ENCODE peak calls at places on chromosomes 11 and 22, in five cellular contexts. One of them, this sample, is unnamed.

GRCh38 chr22:42353883-42354727 is 78.1 kb downstream of the NFAM1 start:
- DNase-seq in activated CD4-positive, alpha-beta T cell treated with anti-CD3 and anti-CD28 coated beads, Interleukin-2, amount 50 U/mL, for 24 hours: no peak
- DNase-seq in stimulated activated CD4-positive, alpha-beta T cell treated with anti-CD3 and anti-CD28 coated beads, TNF-alpha, amount 100 ng/mL, for 1 hour: no peak
- DNase-seq in kidney: no peak
- DNase-seq in lung: no peak
- DNase-seq in this sample: no peak

GRCh38 chr11:15893080-15893492 is 463.3 kb downstream of the SOX6 start:
- DNase-seq in activated CD4-positive, alpha-beta T cell treated with anti-CD3 and anti-CD28 coated beads, Interleukin-2, amount 50 U/mL, for 24 hours: no peak
- DNase-seq in stimulated activated CD4-positive, alpha-beta T cell treated with anti-CD3 and anti-CD28 coated beads, TNF-alpha, amount 100 ng/mL, for 1 hour: no peak
- DNase-seq in kidney: no peak
- DNase-seq in lung: no peak
- DNase-seq in this sample: no peak

GRCh38 chr22:22357024-22357868 is 112.7 kb downstream of the VPREB1 start:
- DNase-seq in activated CD4-positive, alpha-beta T cell treated with anti-CD3 and anti-CD28 coated beads, Interleukin-2, amount 50 U/mL, for 24 hours: peak
- DNase-seq in stimulated activated CD4-positive, alpha-beta T cell treated with anti-CD3 and anti-CD28 coated beads, TNF-alpha, amount 100 ng/mL, for 1 hour: peak
- DNase-seq in kidney: peak
- DNase-seq in lung: peak
- DNase-seq in this sample: peak

GRCh38 chr11:75342231-75342918 is 9.1 kb downstream of the ARRB1 start:
- DNase-seq in activated CD4-positive, alpha-beta T cell treated with anti-CD3 and anti-CD28 coated beads, Interleukin-2, amount 50 U/mL, for 24 hours: no peak
- DNase-seq in stimulated activated CD4-positive, alpha-beta T cell treated with anti-CD3 and anti-CD28 coated beads, TNF-alpha, amount 100 ng/mL, for 1 hour: no peak
- DNase-seq in kidney: peak
- DNase-seq in lung: no peak
- DNase-seq in this sample: no peak

GRCh38 chr11:117717485-117718314 is 79.3 kb downstream of the DSCAML1 start:
- DNase-seq in activated CD4-positive, alpha-beta T cell treated with anti-CD3 and anti-CD28 coated beads, Interleukin-2, amount 50 U/mL, for 24 hours: no peak
- DNase-seq in stimulated activated CD4-positive, alpha-beta T cell treated with anti-CD3 and anti-CD28 coated beads, TNF-alpha, amount 100 ng/mL, for 1 hour: no peak
- DNase-seq in kidney: peak
- DNase-seq in lung: peak
- DNase-seq in this sample: no peak

GRCh38 chr11:65696802-65697552 is 15.1 kb upstream of the KAT5 start:
- DNase-seq in activated CD4-positive, alpha-beta T cell treated with anti-CD3 and anti-CD28 coated beads, Interleukin-2, amount 50 U/mL, for 24 hours: no peak
- DNase-seq in stimulated activated CD4-positive, alpha-beta T cell treated with anti-CD3 and anti-CD28 coated beads, TNF-alpha, amount 100 ng/mL, for 1 hour: no peak
- DNase-seq in kidney: no peak
- DNase-seq in lung: no peak
- DNase-seq in this sample: no peak

GRCh38 chr11:77884186-77884828 is 63.4 kb downstream of the AAMDC start:
- DNase-seq in activated CD4-positive, alpha-beta T cell treated with anti-CD3 and anti-CD28 coated beads, Interleukin-2, amount 50 U/mL, for 24 hours: no peak
- DNase-seq in stimulated activated CD4-positive, alpha-beta T cell treated with anti-CD3 and anti-CD28 coated beads, TNF-alpha, amount 100 ng/mL, for 1 hour: no peak
- DNase-seq in kidney: no peak
- DNase-seq in lung: no peak
- DNase-seq in this sample: no peak

GRCh38 chr11:106295974-106296373 is 218.5 kb downstream of the AASDHPPT start:
- DNase-seq in activated CD4-positive, alpha-beta T cell treated with anti-CD3 and anti-CD28 coated beads, Interleukin-2, amount 50 U/mL, for 24 hours: no peak
- DNase-seq in stimulated activated CD4-positive, alpha-beta T cell treated with anti-CD3 and anti-CD28 coated beads, TNF-alpha, amount 100 ng/mL, for 1 hour: no peak
- DNase-seq in kidney: no peak
- DNase-seq in lung: no peak
- DNase-seq in this sample: no peak

GRCh38 chr11:111665779-111666178 is 63.5 kb downstream of the SIK2 start:
- DNase-seq in activated CD4-positive, alpha-beta T cell treated with anti-CD3 and anti-CD28 coated beads, Interleukin-2, amount 50 U/mL, for 24 hours: no peak
- DNase-seq in stimulated activated CD4-positive, alpha-beta T cell treated with anti-CD3 and anti-CD28 coated beads, TNF-alpha, amount 100 ng/mL, for 1 hour: no peak
- DNase-seq in kidney: no peak
- DNase-seq in lung: no peak
- DNase-seq in this sample: peak

This sample was measured in GM13976.